ENCODE peak calls at places on chromosome 16, in seven cellular contexts. H is hepatocyte; C is CD4-positive, alpha-beta memory T cell; M is right cardiac atrium; G is upper lobe of right lung; E is ascending aorta; O is prostate gland. W is an unnamed sample.

GRCh38 chr16:69626256-69626655 is 60.5 kb downstream of the NFAT5 start:
- DNase-seq in C (no peak), G (no peak), E (no peak), H (no peak), M (no peak), O (no peak), W (no peak)

GRCh38 chr16:28496844-28497243 is 2.4 kb downstream of the APOBR start:
- DNase-seq in C (no peak), H (no peak), G (no peak), E (no peak), O (no peak), M (no peak), W (no peak)

GRCh38 chr16:9260665-9261064 is 169.2 kb downstream of the HAPSTR1 start:
- DNase-seq in O (no peak), C (no peak), G (no peak), M (no peak), E (no peak), H (no peak), W (no peak)

GRCh38 chr16:85673529-85674417 is 15.0 kb downstream of the GINS2 start:
- DNase-seq in G (peak), H (no peak), C (no peak), O (peak), M (peak), E (no peak), W (no peak)

GRCh38 chr16:70520612-70521297 is 2.6 kb downstream of the COG4 start:
- DNase-seq in C (peak), O (no peak), M (no peak), G (no peak), E (no peak), H (no peak), W (no peak)

GRCh38 chr16:2181952-2182351 is 14.5 kb downstream of the CASKIN1 start:
- DNase-seq in M (no peak), H (no peak), G (no peak), O (no peak), E (no peak), C (no peak), W (no peak)

GRCh38 chr16:55760665-55761035 is 72.2 kb downstream of the CES1 start:
- DNase-seq in E (no peak), H (no peak), M (peak), G (peak), O (no peak), C (no peak), W (no peak)

GRCh38 chr16:53502331-53503269 is at the start of gene AKTIP:
- DNase-seq in M (no peak), C (peak), H (peak), O (peak), E (no peak), G (peak), W (peak)

GRCh38 chr16:30893744-30894539 is at the start of gene BCL7C:
- DNase-seq in G (peak), H (peak), E (peak), M (peak), O (peak), C (peak), W (peak)

GRCh38 chr16:56514845-56515244 is 5.0 kb downstream of the BBS2 start:
- DNase-seq in C (no peak), E (no peak), M (no peak), O (no peak), G (no peak), H (no peak), W (no peak)

DNA sequence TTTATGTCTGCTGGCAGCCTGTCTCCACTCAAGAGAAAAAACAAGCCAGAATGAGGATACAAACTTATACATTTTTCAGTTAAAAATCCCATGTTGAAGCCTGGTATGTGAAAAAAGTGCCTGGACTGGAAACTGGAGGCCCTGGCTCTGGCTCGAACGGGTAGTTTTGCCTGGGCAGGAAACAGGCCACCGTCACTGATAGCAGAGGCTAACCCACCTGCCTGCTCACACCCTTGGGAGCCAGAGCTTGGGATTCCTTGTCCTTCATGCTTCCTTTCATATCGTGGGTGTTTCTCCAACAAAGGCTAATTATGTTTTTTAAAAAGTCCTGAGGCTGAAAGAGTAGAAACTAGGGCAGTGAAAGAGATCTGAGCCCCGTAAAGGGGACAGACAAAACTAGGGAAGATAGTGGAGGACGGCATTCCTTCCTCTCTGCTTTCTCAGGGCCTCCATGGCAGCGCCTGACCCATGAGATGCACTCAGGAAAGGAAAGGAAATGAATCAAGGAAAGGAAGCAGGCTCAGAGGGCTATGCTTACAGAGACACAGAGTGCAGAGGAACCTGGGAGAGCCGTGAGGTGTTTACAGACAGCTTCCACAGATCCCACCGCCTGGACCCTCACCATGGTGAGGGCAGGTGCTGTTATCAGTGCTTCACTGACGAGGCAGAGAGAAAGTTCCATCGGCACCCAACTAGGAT is 138.1 kb downstream of the PARN start:
- DNase-seq in H (no peak), M (no peak), E (no peak), C (no peak), O (no peak), G (no peak), W (no peak)
- H3K27ac ChIP-seq in H (no peak), M (no peak), E (no peak), C (no peak), O (no peak), G (no peak), W (no peak)

GRCh38 chr16:4371481-4372314 is at the start of gene VASN:
- DNase-seq in M (peak), O (peak), E (no peak), C (peak), H (peak), G (peak), W (peak)
- H3K27ac ChIP-seq in M (peak), O (peak), E (peak), C (peak), H (peak), G (peak), W (no peak)

GRCh38 chr16:88593910-88594309 is 23.7 kb downstream of the ZC3H18 start:
- DNase-seq in G (no peak), C (no peak), H (no peak), M (no peak), O (no peak), E (no peak), W (no peak)
- H3K27ac ChIP-seq in G (no peak), C (no peak), H (no peak), M (no peak), O (no peak), E (no peak), W (no peak)

GRCh38 chr16:50953266-50953665 is 197.8 kb downstream of the SALL1 start:
- DNase-seq in C (no peak), O (no peak), E (no peak), H (no peak), G (no peak), M (no peak), W (no peak)

GRCh38 chr16:50954469-50954868 is 196.6 kb downstream of the SALL1 start:
- DNase-seq in M (no peak), E (no peak), O (no peak), G (no peak), H (no peak), C (no peak), W (no peak)

GRCh38 chr16:50947826-50948225 is 203.2 kb downstream of the SALL1 start:
- DNase-seq in E (no peak), C (no peak), G (no peak), M (no peak), O (no peak), H (no peak), W (no peak)

GRCh38 chr16:50948268-50948667 is 202.8 kb downstream of the SALL1 start:
- DNase-seq in C (no peak), O (no peak), M (no peak), H (no peak), G (no peak), E (no peak), W (no peak)

DNA sequence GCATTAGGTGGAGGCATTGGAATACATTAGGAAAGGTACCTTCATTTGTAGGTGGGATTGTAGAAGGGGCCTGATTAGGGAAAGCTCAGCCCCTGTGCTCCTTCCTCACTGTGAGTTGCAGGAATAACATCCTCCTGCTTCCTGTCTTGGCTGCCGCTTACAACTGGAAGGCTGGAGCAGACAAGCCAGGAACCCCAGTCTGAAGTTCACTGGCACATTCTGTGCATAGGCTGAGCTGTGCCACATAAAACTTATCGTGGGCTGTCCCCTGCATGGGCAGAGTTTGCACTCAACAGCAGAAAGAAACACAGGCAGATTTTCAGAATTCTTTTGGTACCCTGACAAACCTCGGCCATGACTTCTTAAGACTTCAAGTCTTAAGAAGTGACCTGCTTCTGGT is 200.1 kb downstream of the SALL1 start:
- DNase-seq in E (no peak), M (no peak), H (no peak), C (no peak), O (no peak), G (no peak), W (no peak)
- H3K27ac ChIP-seq in E (no peak), M (no peak), H (no peak), C (no peak), O (no peak), G (no peak), W (no peak)

GRCh38 chr16:73771196-73771595 is 525.4 kb upstream of the PSMD7 start:
- DNase-seq in E (no peak), G (no peak), H (no peak), M (no peak), C (no peak), O (no peak), W (no peak)

GRCh38 chr16:73768786-73769203 is 527.8 kb upstream of the PSMD7 start:
- DNase-seq in E (no peak), H (no peak), O (no peak), G (no peak), C (no peak), M (no peak), W (no peak)

DNA sequence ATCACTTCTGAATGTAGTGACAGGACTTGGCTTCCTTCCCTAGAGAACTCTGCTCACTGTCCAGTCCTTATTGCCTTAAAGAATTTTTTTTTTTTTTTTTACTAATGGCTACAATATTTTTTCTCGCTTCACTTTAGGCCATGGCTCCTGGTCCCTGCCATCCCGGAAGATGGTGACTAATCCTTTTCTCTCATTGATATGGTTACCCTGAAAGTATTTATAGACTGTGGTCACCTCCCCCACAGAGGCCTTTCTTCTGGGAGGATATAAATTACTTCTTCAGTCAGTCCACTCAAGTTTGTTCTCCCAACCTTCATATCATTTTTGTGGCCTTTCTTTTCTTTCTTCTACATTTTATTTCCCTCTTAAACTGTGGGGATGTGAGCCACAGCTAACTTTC is 524.9 kb upstream of the PSMD7 start:
- DNase-seq in C (no peak), M (no peak), O (no peak), H (no peak), G (no peak), E (no peak), W (no peak)
- H3K27ac ChIP-seq in C (no peak), M (no peak), O (no peak), H (no peak), G (no peak), E (peak), W (no peak)

DNA sequence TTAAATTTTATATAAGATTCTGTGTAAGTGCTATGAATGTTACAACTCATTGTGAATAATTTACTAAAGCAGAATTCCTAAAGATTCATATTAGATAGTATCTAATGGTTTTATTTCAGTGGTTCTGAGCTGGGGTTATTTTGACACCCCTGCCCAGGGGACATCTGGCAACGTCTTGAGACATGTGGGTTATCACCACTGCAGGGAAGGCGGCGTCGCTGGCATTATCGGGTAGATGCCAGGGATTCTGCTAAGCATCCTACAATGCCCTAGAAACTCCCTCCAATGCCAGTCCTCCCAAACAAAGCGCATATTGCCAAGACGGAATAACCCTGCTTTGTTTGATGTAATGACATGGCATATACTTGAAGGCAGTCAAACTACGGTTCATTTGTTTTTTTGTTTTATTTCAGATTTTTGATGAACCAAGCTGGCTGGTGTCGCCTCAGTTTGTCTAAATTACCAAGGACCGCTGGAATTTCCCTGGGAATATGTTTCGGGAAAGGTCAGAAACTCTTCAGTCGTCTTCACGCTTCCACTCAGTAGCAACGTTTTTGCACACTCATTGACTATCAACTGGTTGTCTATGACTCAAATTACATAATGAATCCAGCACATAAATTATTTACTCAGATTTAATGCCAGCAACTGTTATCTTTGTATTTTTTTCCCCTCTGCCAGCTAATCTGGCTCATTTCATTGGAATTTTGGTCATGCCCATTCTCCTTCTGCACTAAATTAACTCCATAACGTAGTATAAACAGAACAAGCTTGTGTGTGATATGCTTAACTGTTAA is 372.5 kb upstream of the ZFHX3 start:
- DNase-seq in O (no peak), G (no peak), H (no peak), M (no peak), C (no peak), E (no peak), W (no peak)
- H3K27ac ChIP-seq in O (no peak), G (no peak), H (no peak), M (no peak), C (no peak), E (no peak), W (no peak)